ENCODE peak calls at places on chromosomes 5 and 9, in ten cellular contexts. S is heart left ventricle; L is stimulated activated CD4-positive, alpha-beta T cell treated with anti-CD3 and anti-CD28 coated beads, Interleukin-12 subunit alpha, Interleukin-12 subunit beta, amount 100 ng/mL, for 48 hours; T is DMS79 treated with DMSO at 0.1 percent for 48 hours; M is HuH-7.5; W is NCI-H1092; A is RPMI8226; K is bronchial epithelial cell; F is AG20443; O is NCI-H345. Y is an unnamed sample.

GRCh38 chr9:136011703-136012496 is 50.7 kb upstream of the UBAC1 start:
- DNase-seq in A (peak), O (no peak), M (peak), T (no peak), W (no peak), L (no peak), S (peak), F (peak), K (no peak), Y (no peak)

GRCh38 chr9:5851445-5851844 is 18.5 kb upstream of the ERMP1 start:
- DNase-seq in T (no peak), M (no peak), S (no peak), A (no peak), O (no peak), W (no peak), L (no peak), F (peak), K (peak), Y (no peak)

GRCh38 chr5:98638701-98639100 is 134.8 kb upstream of the RGMB start:
- DNase-seq in L (no peak), M (no peak), A (no peak), O (no peak), S (no peak), T (no peak), F (peak), W (no peak), K (no peak), Y (no peak)

GRCh38 chr9:91750343-91750742 is 199.7 kb downstream of the ROR2 start:
- DNase-seq in S (no peak), T (no peak), K (no peak), W (no peak), A (no peak), O (no peak), F (peak), L (no peak), M (no peak), Y (peak)

GRCh38 chr5:160486573-160486972 is 64.9 kb downstream of the PTTG1 start:
- DNase-seq in W (no peak), L (no peak), S (no peak), F (no peak), O (no peak), K (no peak), A (no peak), T (no peak), M (no peak), Y (no peak)

GRCh38 chr5:132012385-132013005 is 1.0 kb upstream of the ACSL6 start:
- DNase-seq in T (no peak), W (no peak), S (peak), M (peak), L (no peak), K (peak), A (peak), O (no peak), F (peak), Y (no peak)

GRCh38 chr9:125271081-125271480 is 9.5 kb downstream of the GAPVD1 start:
- DNase-seq in T (no peak), M (no peak), K (peak), A (no peak), O (no peak), L (no peak), F (no peak), W (no peak), S (no peak), Y (no peak)

GRCh38 chr5:126002222-126002897 is 420.8 kb upstream of the GRAMD2B start:
- DNase-seq in T (peak), W (peak), F (peak), O (no peak), S (peak), M (no peak), A (no peak), K (no peak), L (no peak), Y (no peak)

GRCh38 chr9:93683331-93684134 is 107.1 kb downstream of the PHF2 start:
- DNase-seq in T (no peak), L (no peak), K (no peak), O (no peak), M (no peak), S (peak), W (no peak), F (peak), A (no peak), Y (no peak)

Y was measured in DMS 273 treated with DMSO at 0.1 percent for 48 hours.